ENCODE peak calls at places on chromosomes 7 and 10, in five cellular contexts. E is suprapubic skin, A is A549, O is transverse colon, J is ovary. G is an unnamed sample.

GRCh38 chr10:38027992-38028391 is 17.5 kb downstream of the ZNF33A start:
- DNase-seq in E (no peak), O (no peak), J (no peak), A (no peak), G (no peak)

GRCh38 chr7:24406053-24406561 is 122.1 kb downstream of the NPY start:
- DNase-seq in O (no peak), J (no peak), A (no peak), E (no peak), G (no peak)

GRCh38 chr7:158955146-158955870 is 99.0 kb downstream of the DYNC2I1 start:
- DNase-seq in A (no peak), E (no peak), J (peak), O (no peak), G (no peak)

GRCh38 chr7:69687739-69688431 is 89.6 kb downstream of the AUTS2 start:
- DNase-seq in A (no peak), O (no peak), J (no peak), E (no peak), G (no peak)

GRCh38 chr10:121800146-121800545 is 127.7 kb downstream of the ATE1 start:
- DNase-seq in J (no peak), A (no peak), O (no peak), E (no peak), G (no peak)

GRCh38 chr7:125061776-125062397 is 132.3 kb upstream of the POT1 start:
- DNase-seq in A (peak), E (no peak), O (no peak), J (no peak), G (no peak)

GRCh38 chr10:17151716-17152115 is 22.1 kb upstream of the CUBN start:
- DNase-seq in O (no peak), J (no peak), A (no peak), E (no peak), G (no peak)

GRCh38 chr7:139153832-139154231 is 44.3 kb upstream of the ZC3HAV1 start:
- DNase-seq in E (no peak), A (peak), J (no peak), O (no peak), G (no peak)

GRCh38 chr7:143511593-143512047 is 33.9 kb downstream of the TAS2R41 start:
- DNase-seq in E (no peak), O (no peak), A (no peak), J (no peak), G (no peak)

GRCh38 chr7:37109016-37109415 is 339.6 kb downstream of the ELMO1 start:
- DNase-seq in J (no peak), A (no peak), O (no peak), E (no peak), G (no peak)

GRCh38 chr10:121683803-121684202 is 85.6 kb upstream of the FGFR2 start:
- DNase-seq in E (no peak), J (no peak), O (no peak), A (no peak), G (no peak)

GRCh38 chr10:4034907-4035581 is 250.0 kb upstream of the KLF6 start:
- DNase-seq in O (peak), E (no peak), A (no peak), J (no peak), G (no peak)

GRCh38 chr10:100624298-100624697 is 88.6 kb downstream of the HIF1AN start:
- DNase-seq in A (no peak), O (no peak), J (no peak), E (peak), G (no peak)

GRCh38 chr7:18570890-18571478 is 75.4 kb downstream of the HDAC9 start:
- DNase-seq in A (peak), J (no peak), E (no peak), O (no peak), G (no peak)

GRCh38 chr10:10642741-10643280 is 374.9 kb upstream of the CELF2 start:
- DNase-seq in O (no peak), J (peak), A (no peak), E (no peak), G (no peak)

GRCh38 chr7:158472631-158473030 is 115.0 kb downstream of the PTPRN2 start:
- DNase-seq in E (no peak), O (no peak), A (no peak), J (no peak), G (no peak)

GRCh38 chr10:111093741-111094380 is 17.0 kb downstream of the ADRA2A start:
- DNase-seq in J (no peak), O (no peak), E (peak), A (no peak), G (no peak)

GRCh38 chr10:10528563-10528910 is 489.1 kb upstream of the CELF2 start:
- DNase-seq in A (no peak), J (no peak), E (no peak), O (no peak), G (no peak)

GRCh38 chr7:51011710-51012350 is 229.1 kb upstream of the GRB10 start:
- DNase-seq in E (no peak), A (no peak), J (no peak), O (no peak), G (no peak)

GRCh38 chr7:140596751-140597424 is 43.7 kb downstream of the DENND2A start:
- DNase-seq in E (no peak), O (no peak), J (peak), A (no peak), G (no peak)

GRCh38 chr10:25417611-25418010 is 242.8 kb downstream of the GPR158 start:
- DNase-seq in O (no peak), E (no peak), A (no peak), J (no peak), G (no peak)

GRCh38 chr10:93115661-93116383 is 42.1 kb downstream of the CYP26A1 start:
- DNase-seq in O (peak), A (peak), J (no peak), E (no peak), G (peak)

GRCh38 chr10:79026341-79026761 is 42.4 kb upstream of the ZMIZ1 start:
- DNase-seq in E (peak), A (no peak), O (no peak), J (peak), G (no peak)

GRCh38 chr10:3510741-3511140 is 274.3 kb downstream of the KLF6 start:
- DNase-seq in E (no peak), J (no peak), O (no peak), A (no peak), G (no peak)

GRCh38 chr10:96456296-96456840 is 57.4 kb downstream of the TLL2 start:
- DNase-seq in J (no peak), A (no peak), O (no peak), E (no peak), G (no peak)

GRCh38 chr7:97671571-97671970 is 60.3 kb upstream of the TAC1 start:
- DNase-seq in A (no peak), O (no peak), J (no peak), E (no peak), G (no peak)

GRCh38 chr7:122518488-122518887 is 180.4 kb downstream of the RNF133 start:
- DNase-seq in A (no peak), E (no peak), J (no peak), O (no peak), G (no peak)

GRCh38 chr10:80410122-80410521 is 1.8 kb downstream of the PRXL2A start:
- DNase-seq in J (no peak), E (peak), A (no peak), O (peak), G (no peak)

GRCh38 chr10:49186613-49187012 is 1.6 kb downstream of the TMEM273 start:
- DNase-seq in A (no peak), J (no peak), E (no peak), O (no peak), G (no peak)

GRCh38 chr10:110487411-110488123 is 10.1 kb upstream of the DUSP5 start:
- DNase-seq in O (no peak), E (no peak), J (no peak), A (peak), G (no peak)

GRCh38 chr10:43785252-43785651 is 136.6 kb upstream of the ZNF32 start:
- DNase-seq in E (no peak), O (no peak), A (peak), J (no peak), G (no peak)

GRCh38 chr10:14325325-14325955 is 5.3 kb downstream of the FRMD4A start:
- DNase-seq in O (peak), J (no peak), A (peak), E (no peak), G (peak)

GRCh38 chr7:30285067-30285530 is 702 bp downstream of the ZNRF2 start:
- DNase-seq in O (peak), J (no peak), A (no peak), E (no peak), G (peak)

GRCh38 chr7:119935418-119936025 is 337.5 kb upstream of the KCND2 start:
- DNase-seq in J (no peak), A (peak), O (no peak), E (no peak), G (no peak)

GRCh38 chr7:26200113-26200443 is 468 bp downstream of the HNRNPA2B1 start:
- DNase-seq in J (peak), E (peak), A (peak), O (peak), G (peak)

GRCh38 chr7:40879941-40880558 is 745.2 kb downstream of the SUGCT start:
- DNase-seq in J (no peak), A (no peak), O (no peak), E (no peak), G (no peak)

GRCh38 chr7:137932881-137933269 is 69.0 kb downstream of the CREB3L2 start:
- DNase-seq in A (peak), E (no peak), J (no peak), O (no peak), G (no peak)
- TF ChIP-seq EP300 in A (no peak), E (no peak), J (no peak), O (no peak), G (no peak)

GRCh38 chr10:60944159-60944909 is at the start of gene RHOBTB1:
- DNase-seq in A (peak), E (peak), O (peak), J (peak), G (peak)

GRCh38 chr10:60944910-60945297 is 919 bp upstream of the RHOBTB1 start:
- DNase-seq in J (no peak), O (no peak), E (no peak), A (no peak), G (no peak)

GRCh38 chr10:60942134-60942533 is 1.9 kb downstream of the RHOBTB1 start:
- DNase-seq in O (no peak), E (no peak), A (no peak), J (no peak), G (no peak)

GRCh38 chr10:60943372-60944158 is 420 bp downstream of the RHOBTB1 start:
- DNase-seq in O (peak), J (peak), A (peak), E (peak), G (peak)

GRCh38 chr10:60942604-60943269 is 1.2 kb downstream of the RHOBTB1 start:
- DNase-seq in O (peak), E (no peak), A (peak), J (peak), G (peak)
- H3K4me3 ChIP-seq in O (peak), E (peak), A (peak), J (peak), G (peak)

DNA sequence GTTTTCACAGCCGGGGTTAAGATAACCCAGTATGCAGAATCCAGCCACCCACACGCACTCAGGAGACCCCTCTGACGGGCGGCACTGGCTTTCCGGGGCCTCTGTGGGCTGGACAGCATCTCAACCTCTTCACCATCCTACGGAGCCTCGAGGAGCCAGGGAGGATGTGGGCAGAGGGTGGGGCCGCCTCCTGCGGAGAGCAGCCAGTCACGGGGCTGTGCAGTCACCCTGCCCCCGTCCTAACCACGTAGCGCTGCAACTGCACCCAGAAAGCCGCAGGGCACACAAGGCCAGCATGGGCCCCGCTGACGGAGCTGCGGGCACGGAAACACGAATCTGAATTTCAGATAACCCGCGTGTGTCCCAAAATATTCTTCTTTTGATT is 270.3 kb downstream of the ELFN1 start:
- DNase-seq in E (no peak), O (peak), A (no peak), J (no peak), G (peak)
- TF ChIP-seq POLR2A in E (no peak), O (peak), A (no peak), J (no peak), G (no peak)

DNA sequence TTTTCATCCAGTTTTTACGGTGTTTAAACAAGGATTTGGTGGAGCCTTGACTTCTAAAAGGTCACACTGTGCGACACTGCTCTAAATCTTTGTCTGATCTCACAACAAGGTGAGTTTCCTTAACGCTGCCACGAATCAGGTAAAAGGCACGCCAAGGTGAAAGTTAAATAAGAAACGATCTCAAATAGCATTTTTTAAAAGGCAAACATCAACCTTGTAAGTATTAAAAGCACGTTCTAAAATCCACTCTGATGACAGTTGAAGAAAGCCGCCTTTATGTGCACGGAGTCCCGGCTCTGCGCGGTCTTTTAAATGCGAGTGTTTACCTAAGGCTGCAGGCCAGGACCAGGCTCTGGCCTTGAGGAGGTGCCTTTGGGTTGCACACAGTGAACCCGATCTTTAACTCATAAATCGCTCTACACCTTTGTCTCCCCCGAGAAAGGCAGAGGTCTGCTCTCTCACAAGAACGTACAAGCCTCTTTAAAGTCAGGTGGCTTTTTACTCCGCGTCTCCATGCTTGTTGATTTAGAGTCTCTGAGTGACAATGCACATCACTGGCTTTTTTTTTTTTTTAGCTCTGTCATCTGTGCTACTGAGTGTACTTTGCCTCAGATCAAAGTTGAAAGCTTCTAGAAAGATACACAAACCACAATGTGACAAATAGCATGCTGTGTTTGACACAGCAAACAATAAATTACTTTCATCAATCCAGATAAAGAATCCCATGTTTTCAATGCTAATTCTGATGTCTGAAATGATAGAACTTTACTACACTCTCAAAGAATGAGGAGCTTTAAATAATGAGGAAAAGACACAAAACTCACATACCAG is 25.9 kb upstream of the RNF32 start:
- DNase-seq in J (no peak), O (peak), E (no peak), A (no peak), G (peak)
- TF ChIP-seq EP300 in J (no peak), O (no peak), E (no peak), A (no peak), G (no peak)

GRCh38 chr10:51860257-51860656 is 160.9 kb upstream of the CSTF2T start:
- DNase-seq in J (no peak), E (no peak), O (no peak), A (no peak), G (no peak)
- H3K4me3 ChIP-seq in J (no peak), E (no peak), O (no peak), A (no peak), G (no peak)